ENCODE peak calls at places on chromosome 3, in nine cellular contexts. Z is ovary, N is astrocyte, I is T1000, F is dermis blood vessel endothelial cell, J is HTR-8/SVneo, S is AG09319, R is mesenteric fat pad, K is BJ. X is an unnamed sample.
A peak's percentile ranks its signal among the peaks of the same experiment; 100 is the strongest.

GRCh38 chr3:125322166-125322565 is 53.0 kb downstream of the ZNF148 start:
- DNase-seq in S (no peak), R (no peak), J (peak; percentile 67), K (peak; percentile 51), Z (no peak), I (no peak), N (peak; percentile 62), F (no peak), X (no peak)

GRCh38 chr3:52039846-52040245 is 16.5 kb downstream of the DUSP7 start:
- DNase-seq in Z (no peak), K (no peak), I (no peak), S (no peak), J (no peak), N (peak; percentile 37), F (peak; percentile 48), R (no peak), X (peak; percentile 87)

GRCh38 chr3:38253704-38254103 is 11.9 kb upstream of the SLC22A13 start:
- DNase-seq in R (no peak), F (no peak), K (no peak), J (no peak), N (no peak), S (no peak), Z (no peak), I (no peak), X (no peak)

GRCh38 chr3:180854887-180855286 is 57.6 kb upstream of the FXR1 start:
- DNase-seq in N (no peak), Z (no peak), S (no peak), R (no peak), I (no peak), K (no peak), F (no peak), J (no peak), X (no peak)

GRCh38 chr3:20046556-20046955 is 6.3 kb downstream of the KAT2B start:
- DNase-seq in K (no peak), I (no peak), J (no peak), F (no peak), R (no peak), N (no peak), Z (no peak), S (no peak), X (no peak)

GRCh38 chr3:12891985-12892839 is 50.8 kb upstream of the RPL32 start:
- DNase-seq in K (no peak), J (peak; percentile 80), R (no peak), Z (peak; percentile 61), N (peak; percentile 32), S (peak; percentile 10), I (peak; percentile 39), F (peak; percentile 73), X (peak; percentile 44)

GRCh38 chr3:23751485-23751811 is 54.3 kb upstream of the UBE2E1 start:
- DNase-seq in S (no peak), I (no peak), Z (no peak), J (no peak), R (no peak), F (peak; percentile 73), K (no peak), N (peak; percentile 47), X (no peak)

GRCh38 chr3:184656991-184657669 is 54.7 kb downstream of the MAGEF1 start:
- DNase-seq in R (no peak), I (no peak), Z (no peak), N (peak; percentile 96), K (peak; percentile 55), J (peak; percentile 51), S (no peak), F (no peak), X (no peak)

GRCh38 chr3:71753716-71754609 is at the start of gene GPR27:
- DNase-seq in N (peak; percentile 34), R (no peak), Z (no peak), I (peak; percentile 25), F (peak; percentile 64), J (peak; percentile 19), S (no peak), K (no peak), X (peak; percentile 49)

GRCh38 chr3:156187146-156187769 is 66.9 kb downstream of the KCNAB1 start:
- DNase-seq in S (no peak), R (no peak), Z (no peak), F (no peak), N (peak; percentile 92), I (no peak), K (no peak), J (no peak), X (no peak)

GRCh38 chr3:56323986-56324420 is 144.3 kb downstream of the ERC2 start:
- DNase-seq in F (no peak), Z (peak; percentile 61), J (peak; percentile 12), N (peak; percentile 86), K (peak; percentile 37), I (peak; percentile 57), S (peak; percentile 10), R (no peak), X (no peak)

GRCh38 chr3:178001670-178002101 is 534.5 kb upstream of the KCNMB2 start:
- DNase-seq in Z (no peak), K (no peak), J (no peak), R (no peak), I (no peak), N (no peak), S (no peak), F (no peak), X (no peak)

GRCh38 chr3:165768680-165769079 is 68.5 kb downstream of the BCHE start:
- DNase-seq in N (no peak), I (no peak), J (no peak), Z (no peak), F (no peak), K (no peak), R (no peak), S (no peak), X (no peak)

GRCh38 chr3:105277656-105278055 is 89.1 kb upstream of the ALCAM start:
- DNase-seq in Z (no peak), S (no peak), J (no peak), K (no peak), F (peak; percentile 44), R (no peak), N (peak; percentile 35), I (no peak), X (no peak)

GRCh38 chr3:43080726-43081568 is 24.9 kb downstream of the POMGNT2 start:
- DNase-seq in I (no peak), Z (no peak), K (no peak), R (no peak), F (no peak), N (no peak), J (no peak), S (no peak), X (no peak)

GRCh38 chr3:13137808-13138565 is 64.8 kb upstream of the IQSEC1 start:
- DNase-seq in N (no peak), S (no peak), I (no peak), J (no peak), R (peak; percentile 76), K (no peak), F (no peak), Z (no peak), X (peak; percentile 20)

GRCh38 chr3:49889296-49889695 is 14.4 kb downstream of the MST1R start:
- DNase-seq in Z (no peak), I (no peak), K (no peak), J (no peak), R (no peak), S (no peak), F (no peak), N (no peak), X (no peak)

GRCh38 chr3:98900265-98901031 is 1.0 kb downstream of the DCBLD2 start:
- DNase-seq in J (no peak), N (no peak), R (no peak), S (no peak), F (no peak), Z (no peak), K (no peak), I (no peak), X (no peak)

GRCh38 chr3:140292684-140293083 is 357.7 kb downstream of the CLSTN2 start:
- DNase-seq in I (peak; percentile 76), Z (peak; percentile 58), S (peak; percentile 37), F (no peak), R (no peak), K (peak; percentile 76), N (peak; percentile 96), J (no peak), X (peak; percentile 85)

GRCh38 chr3:120682095-120682681 is at the start of gene HGD:
- DNase-seq in Z (no peak), R (no peak), I (no peak), K (no peak), J (no peak), N (no peak), F (no peak), S (no peak), X (no peak)

GRCh38 chr3:191762323-191762960 is 301.5 kb downstream of the PYDC2 start:
- DNase-seq in I (no peak), J (peak; percentile 49), S (no peak), N (peak; percentile 93), Z (no peak), F (peak; percentile 73), K (no peak), R (no peak), X (no peak)

GRCh38 chr3:177591371-177591770 is 394.1 kb upstream of the TBL1XR1 start:
- DNase-seq in K (no peak), F (no peak), S (no peak), I (no peak), N (no peak), R (no peak), J (no peak), Z (no peak), X (no peak)

GRCh38 chr3:113828605-113829004 is 10.0 kb upstream of the GRAMD1C start:
- DNase-seq in J (no peak), N (no peak), F (no peak), K (no peak), I (no peak), S (no peak), R (no peak), Z (no peak), X (no peak)

GRCh38 chr3:30098206-30098605 is 508.2 kb upstream of the TGFBR2 start:
- DNase-seq in F (no peak), N (peak; percentile 64), S (no peak), R (no peak), K (no peak), I (no peak), Z (no peak), J (no peak), X (no peak)

GRCh38 chr3:72892081-72892763 is 4.4 kb downstream of the GXYLT2 start:
- DNase-seq in I (peak; percentile 19), R (no peak), J (no peak), N (peak; percentile 93), S (peak; percentile 83), F (peak; percentile 32), K (peak; percentile 87), Z (peak; percentile 46), X (no peak)

GRCh38 chr3:186427627-186428026 is 65.6 kb upstream of the DGKG start:
- DNase-seq in R (no peak), N (peak; percentile 63), F (no peak), Z (no peak), S (no peak), K (no peak), J (no peak), I (no peak), X (peak; percentile 50)

GRCh38 chr3:160567774-160568173 is 2.4 kb upstream of the KPNA4 start:
- DNase-seq in I (no peak), R (no peak), S (no peak), F (no peak), Z (no peak), N (no peak), J (no peak), K (no peak), X (no peak)

GRCh38 chr3:107938128-107938527 is 152.7 kb downstream of the CD47 start:
- DNase-seq in R (no peak), K (no peak), F (peak; percentile 71), I (peak; percentile 17), N (peak; percentile 17), S (no peak), Z (no peak), J (no peak), X (peak; percentile 50)